ENCODE peak calls at places on chromosomes 4 and X, in four cellular contexts. C is DND-41, H is neuronal stem cell, U is PC-9. G is an unnamed sample.

GRCh38 chrX:25178555-25178954 is 162.8 kb upstream of the ARX start:
- DNase-seq in H (no peak), C (no peak), U (no peak), G (no peak)

GRCh38 chrX:24902808-24903207 is 113.0 kb downstream of the ARX start:
- DNase-seq in C (no peak), H (no peak), U (no peak), G (no peak)

GRCh38 chr4:1584498-1584897 is 99.6 kb downstream of the FAM53A start:
- DNase-seq in C (no peak), H (no peak), U (no peak), G (no peak)

GRCh38 chr4:80963051-80963450 is 67.5 kb upstream of the BMP3 start:
- DNase-seq in H (no peak), C (no peak), U (no peak), G (no peak)

GRCh38 chr4:47704693-47705325 is 133.1 kb downstream of the CORIN start:
- DNase-seq in C (peak; percentile 24), U (no peak), H (peak; percentile 42), G (no peak)

GRCh38 chrX:114071412-114071811 is 512.5 kb upstream of the HTR2C start:
- DNase-seq in C (no peak), U (no peak), H (no peak), G (no peak)

GRCh38 chr4:273312-274017 is 31.8 kb downstream of the ZNF732 start:
- DNase-seq in H (no peak), C (no peak), U (no peak), G (no peak)

GRCh38 chrX:30673884-30674598 is 20.8 kb downstream of the GK start:
- DNase-seq in H (no peak), C (no peak), U (no peak), G (no peak)

GRCh38 chr4:55947912-55948725 is 626 bp upstream of the CEP135 start:
- DNase-seq in H (no peak), U (peak; percentile 79), C (no peak), G (peak; percentile 20)

GRCh38 chrX:1449581-1450149 is 3.0 kb downstream of the ASMTL start:
- DNase-seq in C (peak; percentile 4), U (no peak), H (no peak), G (no peak)

GRCh38 chr4:2261110-2261852 is 628 bp downstream of the MXD4 start:
- DNase-seq in H (peak; percentile 30), U (no peak), C (peak; percentile 57), G (no peak)

GRCh38 chr4:142336251-142336934 is 509.7 kb downstream of the INPP4B start:
- DNase-seq in U (no peak), H (no peak), C (no peak), G (no peak)

GRCh38 chr4:2793920-2794706 is 1.2 kb downstream of the SH3BP2 start:
- DNase-seq in C (no peak), H (no peak), U (peak; percentile 69), G (peak; percentile 12)

GRCh38 chrX:1463581-1464281 is 11.0 kb upstream of the ASMTL start:
- DNase-seq in H (no peak), U (no peak), C (peak; percentile 4), G (peak; percentile 6)

GRCh38 chr4:88807499-88807898 is 109.9 kb upstream of the NAP1L5 start:
- DNase-seq in U (peak; percentile 71), C (no peak), H (no peak), G (no peak)

GRCh38 chr4:139928568-139928967 is 225.4 kb downstream of the MAML3 start:
- DNase-seq in H (no peak), C (no peak), U (no peak), G (no peak)
- H3K4me1 ChIP-seq in H (no peaks in the 10 kb centered on the region), C (no peaks in the 10 kb centered on the region), U (no peaks in the 10 kb centered on the region), G (no peaks in the 10 kb centered on the region)

DNA sequence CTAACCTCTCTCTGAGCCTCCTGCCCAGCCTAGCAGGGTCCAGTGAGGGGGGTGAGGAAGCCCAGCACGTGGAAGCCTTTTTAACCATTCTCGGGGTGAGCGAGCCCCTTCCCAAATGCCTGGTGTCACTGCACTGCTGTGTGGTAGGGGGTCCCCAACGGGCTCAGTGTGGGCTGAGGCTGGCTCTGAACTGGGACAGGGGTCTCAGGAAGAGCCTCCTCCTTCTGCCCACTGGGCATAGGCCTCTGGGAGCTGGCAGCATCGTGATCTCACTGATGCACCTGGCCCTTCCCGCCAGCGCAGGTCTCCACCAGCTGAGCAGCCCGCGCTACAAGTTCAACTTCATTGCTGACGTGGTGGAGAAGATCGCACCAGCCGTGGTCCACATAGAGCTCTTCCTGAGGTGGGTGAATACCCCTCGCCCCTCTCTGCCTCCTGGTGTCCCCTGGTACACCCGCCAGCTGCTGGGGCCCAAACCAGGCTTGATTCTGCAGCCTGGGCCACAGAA is 12.6 kb downstream of the HTRA3 start:
- DNase-seq in U (no peak), C (no peak), H (no peak), G (no peak)
- H3K27ac ChIP-seq in U (no peak overlapping the region), C (no peak overlapping the region), H (no peak overlapping the region), G (no peak overlapping the region)

GRCh38 chr4:185838514-185839203 is 26.7 kb upstream of the SORBS2 start:
- DNase-seq in C (no peak), U (no peak), H (no peak), G (no peak)
- H3K4me1 ChIP-seq in C (no peaks in the 10 kb centered on the region), U (peaks cover 29% of the 10 kb centered on the region), H (peaks cover 45% of the 10 kb centered on the region), G (no peaks in the 10 kb centered on the region)

GRCh38 chr4:183945741-183946140 is 40.6 kb downstream of the STOX2 start:
- DNase-seq in U (no peak), C (no peak), H (no peak), G (no peak)

GRCh38 chr4:183941964-183942363 is 36.9 kb downstream of the STOX2 start:
- DNase-seq in H (no peak), U (no peak), C (no peak), G (no peak)

GRCh38 chr4:183936047-183936446 is 30.9 kb downstream of the STOX2 start:
- DNase-seq in U (no peak), C (no peak), H (no peak), G (no peak)

GRCh38 chr4:183936574-183937335 is 31.6 kb downstream of the STOX2 start:
- DNase-seq in H (no peak), U (peak; percentile 35), C (no peak), G (no peak)

DNA sequence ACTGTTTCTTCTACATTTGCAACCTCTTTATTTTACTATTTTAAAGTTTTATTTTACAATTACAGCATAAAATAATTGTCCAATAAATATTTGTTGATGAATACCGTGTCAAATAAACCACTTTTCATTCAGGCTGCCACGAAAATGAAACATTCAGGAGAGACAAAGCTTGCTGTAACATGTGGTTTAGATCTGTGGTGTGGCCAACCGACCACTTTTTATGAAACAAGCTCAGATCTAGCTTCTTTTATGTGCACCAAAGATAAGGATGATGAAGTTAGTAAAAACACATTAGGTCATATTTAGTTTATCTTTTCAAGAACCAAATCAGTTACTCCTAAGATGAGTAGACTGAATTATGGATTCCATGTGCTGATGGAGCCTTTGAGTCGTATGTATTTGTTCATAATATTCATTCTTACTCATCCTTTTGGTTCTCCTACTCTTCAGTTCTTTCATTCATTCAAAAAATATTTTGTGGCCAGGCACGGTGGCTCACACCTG is 35.8 kb downstream of the STOX2 start:
- DNase-seq in C (no peak), H (no peak), U (no peak), G (no peak)
- H3K27ac ChIP-seq in C (no peak overlapping the region), H (no peak overlapping the region), U (no peak overlapping the region), G (no peak overlapping the region)

GRCh38 chr4:24872720-24873119 is 40.1 kb downstream of the CCDC149 start:
- DNase-seq in H (no peak), U (no peak), C (no peak), G (no peak)
- H3K4me1 ChIP-seq in H (no peaks in the 10 kb centered on the region), U (no peaks in the 10 kb centered on the region), C (no peaks in the 10 kb centered on the region), G (no peaks in the 10 kb centered on the region)

DNA sequence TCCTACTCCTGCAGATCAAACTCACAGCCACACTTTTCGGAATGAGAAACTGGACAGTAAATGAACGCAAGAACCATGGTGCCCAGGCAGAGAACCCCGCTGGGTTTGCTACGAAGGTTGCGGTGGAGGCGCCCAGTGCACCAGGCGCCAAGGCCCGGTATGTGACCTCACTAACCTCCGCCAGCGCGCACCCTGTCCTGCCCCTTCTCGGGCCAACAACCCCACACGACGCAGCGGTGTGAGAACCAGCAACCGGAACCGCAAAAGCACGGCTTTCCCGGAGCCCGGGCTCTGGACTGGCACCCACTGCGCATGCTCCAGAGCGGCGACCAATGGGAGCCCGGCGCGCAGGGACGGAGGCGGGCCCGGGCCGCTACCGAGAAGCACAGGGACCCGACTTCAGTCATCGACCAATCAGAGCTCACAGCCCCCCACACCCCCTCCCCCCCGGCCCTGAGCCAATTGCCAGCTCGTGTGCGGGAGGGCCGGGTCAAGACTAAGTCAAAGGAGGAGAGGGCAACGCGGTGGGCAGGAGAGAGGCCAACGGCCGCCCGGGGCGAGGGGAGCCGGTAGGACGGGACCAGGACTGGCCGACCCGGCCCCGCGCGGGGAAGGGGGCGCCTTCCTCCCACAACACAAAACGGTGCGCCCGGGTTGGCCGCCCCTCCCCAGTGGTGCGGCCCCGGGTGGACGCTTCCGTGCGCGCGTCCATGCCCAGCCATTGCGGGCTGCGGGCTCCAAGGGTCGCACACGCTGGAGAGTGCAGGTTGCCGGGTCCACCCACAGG is 7.3 kb upstream of the WAS start:
- DNase-seq in C (peak; percentile 92), H (peak; percentile 87), U (peak; percentile 75), G (peak; percentile 73)
- H3K27ac ChIP-seq in C (peak overlapping the region; percentile 92), H (peak overlapping the region; percentile 81), U (peak overlapping the region; percentile 47), G (peak overlapping the region; percentile 86)

G was measured in CD8-positive, alpha-beta T cell.